ENCODE peak calls at places on chromosomes 12 and 14, in nine cellular contexts. B, H, D, F, L, U, Q, O and G are unnamed samples.

GRCh38 chr12:2156333-2156732 is 103.5 kb downstream of the CACNA1C start:
- DNase-seq in O (no peak), D (peak), H (no peak), U (no peak), B (no peak), Q (no peak), F (peak), L (no peak), G (no peak)

GRCh38 chr12:1575799-1576401 is 18.5 kb downstream of the FBXL14 start:
- DNase-seq in H (no peak), F (no peak), Q (no peak), L (no peak), O (no peak), U (no peak), D (peak), B (no peak), G (no peak)

GRCh38 chr12:3447318-3447717 is 43.7 kb upstream of the PRMT8 start:
- DNase-seq in D (no peak), Q (no peak), U (no peak), F (no peak), B (no peak), O (no peak), L (no peak), H (no peak), G (no peak)

GRCh38 chr14:31400031-31400638 is 20.2 kb downstream of the HEATR5A start:
- DNase-seq in H (no peak), Q (no peak), B (no peak), L (no peak), O (no peak), F (no peak), D (no peak), U (no peak), G (no peak)

GRCh38 chr12:108832730-108833354 is 24.5 kb downstream of the SSH1 start:
- DNase-seq in F (peak), L (peak), D (peak), H (no peak), O (no peak), B (no peak), Q (no peak), U (peak), G (peak)

GRCh38 chr12:42588981-42589464 is 523 bp downstream of the PRICKLE1 start:
- DNase-seq in L (peak), U (peak), F (no peak), O (no peak), B (peak), D (peak), Q (no peak), H (no peak), G (no peak)

GRCh38 chr12:52860102-52860838 is 11.5 kb upstream of the KRT78 start:
- DNase-seq in H (no peak), Q (no peak), D (peak), O (no peak), F (peak), B (no peak), U (peak), L (no peak), G (no peak)

GRCh38 chr12:106245767-106246166 is 2.1 kb downstream of the CKAP4 start:
- DNase-seq in B (no peak), Q (peak), H (no peak), O (no peak), L (no peak), D (peak), F (peak), U (peak), G (no peak)

GRCh38 chr12:59357811-59358210 is 238.0 kb upstream of the SLC16A7 start:
- DNase-seq in U (peak), L (peak), O (no peak), Q (no peak), F (no peak), D (no peak), H (no peak), B (no peak), G (no peak)

GRCh38 chr12:83190631-83191390 is 504.1 kb downstream of the TMTC2 start:
- DNase-seq in F (no peak), D (no peak), Q (no peak), L (no peak), B (no peak), H (no peak), U (no peak), O (no peak), G (no peak)

GRCh38 chr12:120190985-120191480 is 3.5 kb downstream of the GCN1 start:
- DNase-seq in H (no peak), O (no peak), F (no peak), D (no peak), L (no peak), B (peak), Q (no peak), U (no peak), G (no peak)

GRCh38 chr12:19967486-19967885 is 400.9 kb upstream of the PDE3A start:
- DNase-seq in B (no peak), O (no peak), F (peak), U (peak), D (peak), L (no peak), Q (no peak), H (peak), G (peak)

GRCh38 chr12:19969476-19969875 is 398.9 kb upstream of the PDE3A start:
- DNase-seq in L (no peak), Q (no peak), F (no peak), U (no peak), O (no peak), H (no peak), D (no peak), B (no peak), G (no peak)

GRCh38 chr12:19964549-19964948 is 403.8 kb upstream of the PDE3A start:
- DNase-seq in O (no peak), H (no peak), L (no peak), B (no peak), Q (no peak), D (peak), U (no peak), F (peak), G (no peak)

GRCh38 chr12:19965196-19966038 is 402.9 kb upstream of the PDE3A start:
- DNase-seq in B (no peak), O (no peak), Q (no peak), L (no peak), U (peak), H (no peak), F (no peak), D (no peak), G (no peak)

DNA sequence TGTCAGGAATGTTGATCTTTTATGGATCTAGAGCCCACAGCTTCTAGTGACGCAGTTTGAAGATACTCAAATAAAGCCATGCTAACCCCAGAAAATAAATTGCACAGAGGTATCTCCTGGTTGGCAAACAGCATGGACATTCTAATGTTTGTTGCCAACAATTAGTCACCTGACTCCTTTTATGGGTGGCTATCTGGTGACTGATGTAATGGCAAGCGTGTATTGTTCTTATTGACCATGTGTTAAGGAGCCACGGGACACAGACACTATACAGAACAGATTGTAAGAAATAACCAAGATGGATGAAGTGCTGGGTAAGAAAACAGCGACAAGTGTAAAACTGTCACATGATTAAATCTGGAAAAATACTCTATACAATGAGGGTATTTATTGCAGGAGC is 401.3 kb upstream of the PDE3A start:
- DNase-seq in O (no peak), F (peak), B (no peak), H (no peak), L (no peak), D (peak), U (no peak), Q (no peak), G (no peak)
- H3K4me3 ChIP-seq in O (no peak), F (no peak), B (no peak), H (no peak), L (no peak), D (no peak), U (no peak), Q (no peak), G (no peak)

DNA sequence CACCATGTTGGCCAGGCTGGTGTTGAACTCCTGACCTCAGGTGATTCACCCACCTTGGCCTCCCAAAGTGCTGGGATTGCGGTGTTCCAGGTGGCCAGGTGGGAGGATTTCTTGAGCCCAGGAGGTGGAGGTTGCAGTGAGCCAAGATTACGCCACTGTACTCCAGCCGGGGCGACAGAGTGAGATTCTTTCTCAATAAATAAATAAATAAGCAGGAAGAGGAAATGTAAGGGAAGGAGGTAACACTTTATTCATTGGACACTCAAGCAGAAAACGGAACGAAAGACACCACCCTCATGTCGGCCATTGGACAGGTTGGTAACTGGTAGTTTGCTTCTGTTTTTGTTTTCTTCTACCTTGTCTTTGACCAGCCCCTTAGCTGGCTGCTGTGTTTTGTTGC is 13.0 kb upstream of the NFATC4 start:
- DNase-seq in B (no peak), D (no peak), U (no peak), Q (no peak), H (no peak), L (no peak), F (no peak), O (no peak), G (no peak)
- H3K4me3 ChIP-seq in B (no peak), D (no peak), U (no peak), Q (no peak), H (no peak), L (no peak), F (no peak), O (no peak), G (no peak)

GRCh38 chr12:56299853-56300643 is at the start of gene CS:
- DNase-seq in Q (peak), U (peak), D (peak), O (peak), B (peak), L (peak), F (peak), H (peak), G (peak)

GRCh38 chr12:56298828-56299227 is 1.3 kb downstream of the CS start:
- DNase-seq in Q (no peak), F (no peak), O (no peak), L (no peak), D (no peak), U (no peak), H (no peak), B (peak), G (no peak)

GRCh38 chr12:56299308-56299852 is 750 bp downstream of the CS start:
- DNase-seq in H (no peak), B (peak), O (no peak), Q (peak), F (peak), L (no peak), U (peak), D (no peak), G (no peak)

GRCh38 chr12:56304276-56304675 is 4.1 kb upstream of the CS start:
- DNase-seq in F (no peak), O (no peak), H (no peak), U (no peak), L (no peak), D (no peak), B (no peak), Q (no peak), G (no peak)

DNA sequence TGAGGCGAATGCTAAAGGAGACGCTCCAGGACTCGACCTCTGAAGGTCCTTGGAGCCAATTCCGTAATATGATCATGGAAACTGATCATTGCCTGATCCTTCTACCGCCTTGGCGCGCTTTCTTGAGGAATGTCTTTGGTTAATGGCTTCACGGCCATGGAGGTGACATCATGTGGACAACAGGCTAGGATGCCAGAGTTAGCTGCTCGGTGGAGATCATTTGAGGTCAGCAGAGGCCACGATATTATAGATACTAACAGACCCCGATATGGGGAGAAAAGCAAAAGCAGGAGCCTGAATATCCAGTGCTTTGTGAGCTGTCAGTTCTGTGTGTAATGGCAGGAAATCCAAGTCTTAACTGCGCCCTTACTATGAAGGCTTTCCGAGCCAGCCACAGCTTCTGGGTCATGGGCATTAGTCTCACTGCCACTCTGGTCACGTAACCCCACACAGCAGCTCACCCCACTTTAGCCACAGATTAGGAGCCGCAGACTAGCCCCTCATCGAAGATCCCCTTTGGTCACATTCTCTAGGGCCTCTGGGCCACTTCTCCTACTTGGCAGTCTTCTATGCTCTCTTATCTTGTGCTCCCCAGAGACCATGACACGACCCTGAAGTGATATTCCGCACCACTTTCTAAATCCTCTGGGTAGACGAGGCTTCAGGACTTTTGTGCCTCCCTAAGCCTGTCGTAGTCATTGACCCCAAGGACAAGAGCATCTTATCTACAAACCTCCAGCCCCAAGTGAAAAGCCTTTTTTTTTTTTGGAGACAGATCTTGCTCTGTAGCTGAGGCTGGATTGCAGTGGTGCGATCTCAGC is 724 bp upstream of the CS start:
- DNase-seq in H (no peak), D (no peak), L (no peak), F (no peak), U (peak), Q (no peak), B (no peak), O (peak), G (no peak)
- H3K4me3 ChIP-seq in H (peak), D (peak), L (peak), F (peak), U (no peak), Q (peak), B (peak), O (peak), G (peak)

GRCh38 chr12:29041621-29042020 is 107.5 kb upstream of the FAR2 start:
- DNase-seq in D (peak), F (peak), Q (no peak), U (no peak), O (no peak), L (no peak), B (no peak), H (peak), G (peak)
- H3K4me3 ChIP-seq in D (no peak), F (peak), Q (no peak), U (no peak), O (no peak), L (no peak), B (no peak), H (no peak), G (no peak)

DNA sequence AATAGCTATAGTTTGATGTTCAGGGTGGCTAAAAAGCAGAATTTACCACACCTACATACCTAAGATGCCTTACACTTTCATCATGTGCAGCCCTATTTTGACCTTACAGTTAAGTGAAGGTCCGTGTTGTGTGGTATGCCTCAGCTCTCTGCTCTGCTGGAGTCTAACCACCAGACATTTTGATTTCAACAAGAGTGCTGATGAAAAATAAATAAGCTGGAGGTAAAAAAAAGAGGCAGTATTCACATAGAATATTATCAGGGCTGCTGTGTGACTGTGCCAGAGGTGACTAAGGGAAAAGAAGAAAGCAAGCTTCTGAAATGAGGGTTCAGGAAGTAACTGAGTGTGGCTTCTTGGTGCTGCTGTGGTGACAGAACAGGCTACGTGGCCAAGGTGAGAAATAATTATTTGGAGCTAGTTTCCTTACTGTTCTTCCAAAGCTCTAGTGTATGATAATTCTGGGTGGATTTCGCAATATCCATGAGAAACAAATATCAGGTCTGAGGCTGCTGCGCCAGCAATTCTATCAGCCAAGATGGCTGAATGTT is 188.8 kb downstream of the STXBP6 start:
- DNase-seq in L (no peak), H (no peak), O (no peak), U (peak), B (no peak), D (peak), F (peak), Q (no peak), G (no peak)
- H3K4me3 ChIP-seq in L (no peak), H (no peak), O (no peak), U (no peak), B (no peak), D (no peak), F (no peak), Q (no peak), G (no peak)

DNA sequence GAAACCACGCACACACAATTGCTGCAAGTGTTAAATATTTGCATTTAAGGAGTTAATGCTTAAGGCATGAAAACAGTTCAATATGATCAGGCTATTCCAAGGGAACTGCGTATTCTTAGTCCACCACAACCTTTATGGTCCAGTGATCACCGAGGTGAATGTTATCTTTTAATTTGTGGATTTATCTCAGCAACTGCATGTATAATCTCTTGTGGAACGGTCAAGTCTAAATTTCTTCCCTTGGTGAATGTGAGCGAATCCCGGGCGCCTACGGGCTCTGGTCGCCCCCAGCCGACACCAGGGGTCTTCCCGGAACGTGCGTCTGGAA is 999 bp upstream of the AK7 start:
- DNase-seq in H (no peak), Q (no peak), D (no peak), U (no peak), B (no peak), F (no peak), L (no peak), O (no peak), G (no peak)
- H3K4me3 ChIP-seq in H (peak), Q (peak), D (peak), U (no peak), B (peak), F (peak), L (peak), O (peak), G (peak)

GRCh38 chr14:105397350-105397931 is 897 bp upstream of the TEX22 start:
- DNase-seq in B (no peak), Q (peak), L (no peak), F (no peak), O (no peak), U (no peak), D (no peak), H (no peak), G (no peak)
- H3K4me3 ChIP-seq in B (peak), Q (no peak), L (no peak), F (no peak), O (peak), U (no peak), D (no peak), H (no peak), G (peak)